ENCODE peak calls at places on chromosomes 13 and 19, in four cellular contexts. X is gastrocnemius medialis, E is neuronal stem cell, I is psoas muscle. T is an unnamed sample.

GRCh38 chr13:99909836-99910619 is 61.5 kb downstream of the ZIC5 start:
- DNase-seq in X (no peak), E (no peak), I (no peak), T (peak; percentile 65)

GRCh38 chr19:35318679-35319448 is 10.1 kb upstream of the CD22 start:
- DNase-seq in X (peak; percentile 30), E (no peak), I (peak; percentile 72), T (no peak)

GRCh38 chr13:27793377-27794074 is 1.2 kb downstream of the GSX1 start:
- DNase-seq in X (no peak), E (no peak), I (no peak), T (no peak)

GRCh38 chr13:43036386-43037220 is 13.2 kb downstream of the DNAJC15 start:
- DNase-seq in X (no peak), E (no peak), I (no peak), T (no peak)

GRCh38 chr13:111397202-111397880 is 76.9 kb downstream of the TEX29 start:
- DNase-seq in X (no peak), E (no peak), I (no peak), T (no peak)

GRCh38 chr13:27853871-27854270 is 61.6 kb downstream of the GSX1 start:
- DNase-seq in X (no peak), E (no peak), I (no peak), T (no peak)

GRCh38 chr19:18090545-18091216 is 3.9 kb upstream of the IL12RB1 start:
- DNase-seq in X (no peak), E (no peak), I (no peak), T (no peak)

GRCh38 chr13:53104120-53104519 is 75.5 kb downstream of the OLFM4 start:
- DNase-seq in X (no peak), E (no peak), I (no peak), T (no peak)

GRCh38 chr19:1236566-1236965 is 1.2 kb downstream of the CBARP start:
- DNase-seq in X (no peak), E (no peak), I (no peak), T (no peak)

GRCh38 chr13:113490496-113491417 is at the start of gene DCUN1D2:
- DNase-seq in X (peak; percentile 87), E (peak; percentile 89), I (peak; percentile 96), T (peak; percentile 99)
- H3K27ac ChIP-seq in X (peak within 1 kb of the TSS; percentile 89), E (peak within 1 kb of the TSS; percentile 74), I (peak within 1 kb of the TSS; percentile 88), T (peak within 1 kb of the TSS; percentile 86)

GRCh38 chr13:112692104-112692503 is 2.3 kb downstream of the ATP11A start:
- DNase-seq in X (no peak), E (no peak), I (no peak), T (no peak)
- H3K4me3 ChIP-seq in X (peak overlapping the region; percentile 84), E (peak overlapping the region; percentile 16), I (peak overlapping the region; percentile 96), T (no peak overlapping the region)

DNA sequence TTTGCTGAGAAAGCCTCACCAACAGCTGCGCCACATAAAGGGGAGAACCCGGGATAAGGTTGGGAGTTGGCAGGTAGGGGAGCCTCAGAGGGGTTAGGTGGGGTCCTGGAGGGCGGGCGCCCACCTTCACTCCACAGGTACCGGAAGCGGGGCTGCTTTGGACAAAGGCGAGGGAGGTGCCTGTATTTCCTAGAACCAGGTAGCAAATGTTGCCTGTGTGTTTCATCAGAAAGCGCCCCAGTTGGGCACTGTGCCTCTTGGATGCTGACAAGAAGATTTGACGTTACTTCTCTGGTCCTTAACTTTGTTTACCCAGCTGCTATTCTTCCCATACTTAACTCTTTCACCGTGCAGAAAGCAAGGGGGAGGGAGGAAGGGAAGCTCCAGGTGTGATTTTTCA is 278.9 kb downstream of the ZNF536 start:
- DNase-seq in X (no peak), E (no peak), I (no peak), T (no peak)
- H3K27me3 ChIP-seq in X (peaks cover 7% of the 10 kb centered on the region), E (no peaks in the 10 kb centered on the region), I (peaks cover 25% of the 10 kb centered on the region), T (no peaks in the 10 kb centered on the region)

GRCh38 chr19:49660338-49660961 is 5.2 kb downstream of the IRF3 start:
- DNase-seq in X (no peak), E (no peak), I (no peak), T (no peak)
- H3K27ac ChIP-seq in X (no peak overlapping the region), E (no peak overlapping the region), I (no peak overlapping the region), T (no peak overlapping the region)

DNA sequence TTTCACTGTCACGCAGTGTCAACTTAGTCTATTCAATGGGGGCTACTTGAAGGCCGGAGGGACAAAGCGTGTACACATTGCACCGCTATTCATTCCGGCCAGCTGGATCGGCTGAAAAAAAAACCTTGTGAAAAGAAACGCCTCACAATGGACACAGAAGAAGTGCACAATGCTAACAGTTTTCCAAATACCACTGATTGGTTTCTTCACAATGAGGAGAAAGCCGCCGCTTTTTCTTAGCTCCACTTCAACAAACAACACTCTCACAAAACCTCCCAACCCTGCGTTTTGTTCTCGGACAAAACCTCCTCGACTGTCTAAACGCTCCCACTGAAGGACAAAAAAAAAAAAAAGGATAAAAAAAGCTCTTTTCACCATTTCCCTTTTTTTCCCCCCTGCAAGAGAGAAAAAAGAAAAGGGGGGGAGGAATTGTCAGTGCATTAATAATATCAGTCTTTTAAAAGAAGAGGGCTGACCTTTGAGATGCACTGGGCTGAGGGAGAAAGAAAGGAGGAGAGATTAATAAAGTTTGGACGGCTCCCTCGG is 5.4 kb downstream of the SOX21 start:
- DNase-seq in X (no peak), E (peak; percentile 97), I (no peak), T (no peak)
- H3K4me3 ChIP-seq in X (no peak overlapping the region), E (peak overlapping the region; percentile 88), I (peak overlapping the region; percentile 25), T (peak overlapping the region; percentile 6)

GRCh38 chr13:51112771-51113170 is 1.7 kb upstream of the C13orf42 start:
- DNase-seq in X (no peak), E (no peak), I (no peak), T (no peak)

GRCh38 chr13:51118809-51119431 is 7.8 kb upstream of the C13orf42 start:
- DNase-seq in X (no peak), E (no peak), I (no peak), T (no peak)

GRCh38 chr13:51113186-51113881 is 2.3 kb upstream of the C13orf42 start:
- DNase-seq in X (no peak), E (no peak), I (no peak), T (no peak)

GRCh38 chr13:51111174-51111573 is at the start of gene C13orf42:
- DNase-seq in X (no peak), E (no peak), I (no peak), T (no peak)

DNA sequence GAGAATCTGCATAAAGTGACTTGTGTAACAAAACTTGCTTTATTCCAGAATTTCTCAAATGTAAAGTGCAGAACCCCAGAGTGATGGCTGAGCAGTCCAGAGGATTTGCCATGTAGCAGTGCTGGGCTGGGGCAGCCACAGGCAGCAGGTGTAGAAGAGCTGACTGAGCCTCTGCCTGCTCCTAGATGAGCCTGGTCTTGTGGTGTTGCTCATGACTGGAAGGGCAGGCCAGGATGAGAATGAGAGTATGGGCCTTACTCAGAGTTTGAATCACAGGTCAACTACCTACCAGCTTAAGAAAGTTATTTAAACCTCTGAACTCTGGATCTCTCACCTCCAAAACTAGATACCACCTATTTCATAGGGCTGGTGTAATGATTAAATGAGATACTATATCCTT is 2.9 kb upstream of the C13orf42 start:
- DNase-seq in X (no peak), E (no peak), I (no peak), T (no peak)
- H3K27me3 ChIP-seq in X (no peaks in the 10 kb centered on the region), E (peaks cover 5% of the 10 kb centered on the region), I (peaks cover 3% of the 10 kb centered on the region), T (no peaks in the 10 kb centered on the region)

T was measured in WERI-Rb-1.